ENCODE peak calls at places on chromosomes 2 and 18, in five cellular contexts. R, F, Y, W and K are unnamed samples.
A peak's percentile ranks its signal among the peaks of the same experiment; 100 is the strongest.

GRCh38 chr2:137050949-137051348 is 285.6 kb downstream of the THSD7B start:
- DNase-seq in R (no peak), Y (no peak), F (no peak), W (no peak), K (peak; percentile 5)

GRCh38 chr2:9556121-9556869 is 665 bp upstream of the ADAM17 start:
- DNase-seq in F (no peak), Y (peak; percentile 8), W (no peak), R (no peak), K (no peak)

GRCh38 chr18:46071615-46071893 is 506 bp downstream of the PSTPIP2 start:
- DNase-seq in Y (no peak), W (no peak), F (no peak), R (no peak), K (no peak)

GRCh38 chr2:237591021-237591370 is 462 bp upstream of the RAB17 start:
- DNase-seq in W (no peak), Y (peak; percentile 36), F (peak; percentile 81), R (no peak), K (no peak)

GRCh38 chr2:147006724-147007123 is 838.1 kb upstream of the ACVR2A start:
- DNase-seq in W (peak; percentile 41), F (no peak), Y (no peak), R (no peak), K (no peak)

GRCh38 chr18:57687970-57688369 is 66.3 kb upstream of the NARS1 start:
- DNase-seq in F (no peak), R (no peak), Y (no peak), W (no peak), K (no peak)

GRCh38 chr2:165868211-165868610 is 74.2 kb upstream of the GALNT3 start:
- DNase-seq in R (no peak), Y (no peak), F (no peak), W (peak; percentile 88), K (no peak)

GRCh38 chr2:202102425-202103005 is 29.5 kb downstream of the KIAA2012 start:
- DNase-seq in Y (no peak), F (no peak), R (no peak), W (no peak), K (no peak)

GRCh38 chr2:156999657-157000056 is 257.8 kb upstream of the GALNT5 start:
- DNase-seq in F (no peak), Y (no peak), R (no peak), W (no peak), K (peak; percentile 20)

GRCh38 chr2:8633735-8634313 is 48.0 kb upstream of the ID2 start:
- DNase-seq in F (no peak), W (peak; percentile 97), Y (no peak), R (no peak), K (no peak)

GRCh38 chr18:25229080-25229479 is 122.9 kb downstream of the ZNF521 start:
- DNase-seq in F (no peak), W (peak; percentile 68), R (peak; percentile 55), Y (peak; percentile 13), K (no peak)

GRCh38 chr2:193695367-193695766 is 1500.6 kb upstream of the TMEFF2 start:
- DNase-seq in W (peak; percentile 6), R (no peak), F (no peak), Y (no peak), K (no peak)

GRCh38 chr2:206642075-206643025 is at the start of gene FAM237A:
- DNase-seq in R (no peak), Y (no peak), F (no peak), W (peak; percentile 48), K (peak; percentile 37)

GRCh38 chr2:158099716-158100115 is 2.0 kb upstream of the UPP2 start:
- DNase-seq in Y (no peak), R (no peak), F (no peak), W (peak; percentile 9), K (no peak)

GRCh38 chr2:166115589-166115988 is 12.2 kb downstream of the SCN1A start:
- DNase-seq in W (no peak), F (no peak), R (no peak), Y (no peak), K (no peak)

GRCh38 chr2:27428978-27429541 is 629 bp downstream of the NRBP1 start:
- DNase-seq in F (peak; percentile 81), Y (peak; percentile 75), R (peak; percentile 71), W (peak; percentile 76), K (no peak)

GRCh38 chr2:172552547-172553291 is 3.2 kb upstream of the PDK1 start:
- DNase-seq in Y (no peak), W (peak; percentile 95), R (no peak), F (no peak), K (peak; percentile 50)

GRCh38 chr2:150978053-150978452 is 283.6 kb downstream of the RBM43 start:
- DNase-seq in R (no peak), W (peak; percentile 37), Y (no peak), F (no peak), K (no peak)

GRCh38 chr2:128779301-128780095 is 460.8 kb upstream of the HS6ST1 start:
- DNase-seq in F (peak; percentile 20), R (no peak), Y (peak; percentile 2), W (no peak), K (no peak)

GRCh38 chr18:80157708-80158343 is 48.8 kb downstream of the ADNP2 start:
- DNase-seq in F (peak; percentile 78), Y (peak; percentile 71), W (peak; percentile 29), R (peak; percentile 80), K (peak; percentile 40)

GRCh38 chr2:68716948-68717661 is 17.5 kb upstream of the ARHGAP25 start:
- DNase-seq in W (no peak), F (no peak), R (no peak), Y (no peak), K (no peak)

GRCh38 chr2:98479959-98480524 is 35.4 kb downstream of the INPP4A start:
- DNase-seq in Y (peak; percentile 40), F (no peak), R (peak; percentile 26), W (peak; percentile 61), K (peak; percentile 93)

GRCh38 chr2:86825728-86826386 is 35.1 kb upstream of the CD8A start:
- DNase-seq in W (no peak), F (no peak), R (no peak), Y (no peak), K (no peak)

GRCh38 chr2:26591619-26592505 is 49.3 kb downstream of the CIB4 start:
- DNase-seq in F (peak; percentile 33), Y (no peak), W (no peak), R (no peak), K (no peak)

GRCh38 chr2:147688252-147688651 is 156.6 kb upstream of the ACVR2A start:
- DNase-seq in W (peak; percentile 10), R (no peak), Y (no peak), F (no peak), K (no peak)

GRCh38 chr18:53567935-53568574 is 656.4 kb downstream of the MBD2 start:
- DNase-seq in F (no peak), R (no peak), Y (no peak), W (peak; percentile 6), K (peak; percentile 9)

GRCh38 chr18:2050702-2051201 is 520.6 kb downstream of the METTL4 start:
- DNase-seq in R (no peak), W (peak; percentile 33), Y (no peak), F (no peak), K (peak; percentile 86)

GRCh38 chr2:238551091-238551490 is 124.4 kb downstream of the ASB1 start:
- DNase-seq in F (no peak), Y (no peak), R (no peak), W (no peak), K (peak; percentile 83)

GRCh38 chr2:46434851-46435273 is 44.5 kb upstream of the TMEM247 start:
- DNase-seq in Y (no peak), W (peak; percentile 91), R (no peak), F (no peak), K (peak; percentile 81)

GRCh38 chr2:4662161-4662779 is 958.9 kb downstream of the DCDC2C start:
- DNase-seq in Y (no peak), W (no peak), F (no peak), R (no peak), K (no peak)

GRCh38 chr2:37558622-37559021 is 112.8 kb downstream of the CDC42EP3 start:
- DNase-seq in F (no peak), Y (no peak), W (no peak), R (no peak), K (no peak)

GRCh38 chr2:76867854-76868253 is 654.3 kb downstream of the LRRTM4 start:
- DNase-seq in F (no peak), R (no peak), Y (no peak), W (peak; percentile 39), K (peak; percentile 5)

GRCh38 chr2:182522428-182522896 is 95.6 kb upstream of the PDE1A start:
- DNase-seq in Y (no peak), R (no peak), F (no peak), W (peak; percentile 73), K (no peak)

GRCh38 chr2:191983186-191983585 is 136.3 kb upstream of the CAVIN2 start:
- DNase-seq in W (no peak), Y (no peak), R (no peak), F (no peak), K (peak; percentile 63)

GRCh38 chr2:171793691-171794678 is 100.1 kb downstream of the SLC25A12 start:
- DNase-seq in W (peak; percentile 43), R (no peak), Y (no peak), F (no peak), K (no peak)

GRCh38 chr2:42142476-42143184 is 26.5 kb upstream of the EML4 start:
- DNase-seq in R (no peak), F (no peak), Y (no peak), W (peak; percentile 61), K (no peak)
- H3K27ac ChIP-seq in R (peak overlapping the region; percentile 91), F (peak overlapping the region; percentile 75), Y (peak overlapping the region; percentile 75), W (peak overlapping the region; percentile 96), K (no peak overlapping the region)

DNA sequence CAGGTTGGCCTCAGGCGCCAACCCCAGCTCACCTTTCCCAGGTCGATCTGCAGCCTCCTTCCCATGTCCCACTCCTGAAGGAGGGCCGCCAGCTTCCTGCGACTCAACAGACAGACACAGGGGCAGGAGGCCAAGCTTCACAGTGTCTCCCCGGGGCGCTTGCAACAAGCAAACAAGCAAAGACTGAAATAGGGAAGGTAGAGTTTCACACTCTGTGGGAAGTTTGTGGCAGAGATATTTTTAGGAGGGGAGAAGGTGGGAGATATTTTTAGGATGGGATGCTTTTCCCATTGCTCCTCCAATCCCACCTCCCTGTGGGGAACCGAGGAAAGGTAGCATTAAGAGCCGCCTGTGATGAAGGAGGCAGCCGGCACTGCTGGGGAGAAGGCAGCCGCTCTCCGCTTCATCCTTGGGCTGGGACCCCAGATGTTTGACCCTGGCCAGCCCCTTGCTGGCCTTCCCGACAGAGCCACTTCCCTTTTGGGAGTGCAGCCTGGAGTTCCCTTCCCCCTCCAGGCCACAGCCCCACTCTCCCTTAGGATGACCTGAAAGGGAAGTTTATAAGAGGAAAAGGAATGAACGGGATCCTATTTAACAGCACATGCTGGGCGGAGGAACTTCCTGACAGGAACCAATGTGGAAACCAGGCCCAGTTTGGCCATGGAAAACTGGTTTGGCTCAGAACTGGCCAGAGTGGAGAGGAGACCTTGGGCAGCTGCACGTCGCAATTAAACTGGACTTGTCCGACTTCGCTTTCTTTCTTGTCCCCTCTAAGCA is 142.2 kb upstream of the SMAD2 start:
- DNase-seq in F (peak; percentile 89), R (no peak), W (no peak), Y (peak; percentile 55), K (no peak)
- TF ChIP-seq CTCF in F (no peak), R (no peak), W (no peak), Y (no peak), K (no peak)

GRCh38 chr2:88500691-88501090 is 48.2 kb upstream of the FOXI3 start:
- DNase-seq in F (no peak), R (no peak), Y (no peak), W (no peak), K (peak; percentile 79)
- H3K4me1 ChIP-seq in F (no peaks in the 10 kb centered on the region), R (no peaks in the 10 kb centered on the region), Y (no peaks in the 10 kb centered on the region), W (no peaks in the 10 kb centered on the region), K (peaks cover 15% of the 10 kb centered on the region)

GRCh38 chr2:111698743-111699554 is 185.0 kb downstream of the ANAPC1 start:
- DNase-seq in R (peak; percentile 29), F (peak; percentile 64), Y (peak; percentile 50), W (peak; percentile 99), K (peak; percentile 97)
- H3K27ac ChIP-seq in R (no peak overlapping the region), F (no peak overlapping the region), Y (no peak overlapping the region), W (peak overlapping the region; percentile 75), K (peak overlapping the region; percentile 72)